ENCODE peak calls at places on chromosomes 4 and X, in five cellular contexts. B is suprapubic skin, J is smooth muscle cell of the brain vasculature, Q is mucosa of gallbladder, O is MM.1S. R is an unnamed sample.
A peak's percentile ranks its signal among the peaks of the same experiment; 100 is the strongest.

GRCh38 chrX:153926863-153927685 is 1.0 kb upstream of the ARHGAP4 start:
- DNase-seq in B (no peak), J (no peak), Q (peak; percentile 42), O (peak; percentile 86), R (peak; percentile 94)

GRCh38 chr4:41865981-41866798 is 69.0 kb upstream of the TMEM33 start:
- DNase-seq in B (no peak), J (no peak), Q (no peak), O (no peak), R (no peak)

GRCh38 chr4:100340534-100341364 is 150.5 kb upstream of the DDIT4L start:
- DNase-seq in B (no peak), J (no peak), Q (no peak), O (no peak), R (no peak)

GRCh38 chr4:103895876-103896465 is 176.2 kb upstream of the TACR3 start:
- DNase-seq in B (no peak), J (no peak), Q (peak; percentile 51), O (no peak), R (no peak)

GRCh38 chrX:80550722-80551121 is 130.5 kb downstream of the TENT5D start:
- DNase-seq in B (no peak), J (no peak), Q (no peak), O (peak; percentile 8), R (peak; percentile 70)

GRCh38 chr4:111556141-111556781 is 589.0 kb upstream of the FAM241A start:
- DNase-seq in B (no peak), J (no peak), Q (no peak), O (no peak), R (no peak)

GRCh38 chr4:107444-108429 is 16.6 kb upstream of the ZNF718 start:
- DNase-seq in B (no peak), J (no peak), Q (no peak), O (no peak), R (no peak)

GRCh38 chr4:165368567-165368966 is 10.2 kb upstream of the CPE start:
- DNase-seq in B (no peak), J (no peak), Q (no peak), O (no peak), R (no peak)

GRCh38 chr4:151801547-151802516 is 41.0 kb upstream of the GATB start:
- DNase-seq in B (no peak), J (peak; percentile 40), Q (peak; percentile 16), O (peak; percentile 56), R (peak; percentile 91)

GRCh38 chrX:70247252-70247651 is 12.8 kb downstream of the P2RY4 start:
- DNase-seq in B (no peak), J (no peak), Q (no peak), O (no peak), R (no peak)

GRCh38 chr4:40530961-40531635 is 98.6 kb downstream of the RBM47 start:
- DNase-seq in B (no peak), J (no peak), Q (no peak), O (no peak), R (no peak)

GRCh38 chr4:111773858-111774257 is 371.4 kb upstream of the FAM241A start:
- DNase-seq in B (no peak), J (no peak), Q (no peak), O (no peak), R (no peak)

GRCh38 chr4:24477919-24478318 is 106.4 kb downstream of the DHX15 start:
- DNase-seq in B (no peak), J (peak; percentile 63), Q (peak; percentile 11), O (no peak), R (no peak)

R was measured in Karpas-422.